ENCODE peak calls at places on chromosomes 3 and 15, in nine cellular contexts. X, S, Z, E, U, W, H, Y and I are unnamed samples.

GRCh38 chr15:63909819-63910437 is 76.2 kb upstream of the HERC1 start:
- DNase-seq in X (no peak), S (no peak), Z (no peak), E (no peak), U (peak), W (peak), H (no peak), Y (no peak), I (no peak)

GRCh38 chr3:124592658-124593441 is 137.4 kb upstream of the UMPS start:
- DNase-seq in X (no peak), S (peak), Z (no peak), E (peak), U (no peak), W (no peak), H (no peak), Y (peak), I (no peak)

GRCh38 chr15:93378547-93378946 is 289.5 kb upstream of the RGMA start:
- DNase-seq in X (no peak), S (no peak), Z (no peak), E (no peak), U (no peak), W (no peak), H (no peak), Y (no peak), I (no peak)

GRCh38 chr3:146970236-146970635 is 365.1 kb upstream of the PLSCR5 start:
- DNase-seq in X (no peak), S (no peak), Z (no peak), E (no peak), U (no peak), W (peak), H (no peak), Y (no peak), I (no peak)

GRCh38 chr15:64337761-64338160 is 18.2 kb downstream of the CSNK1G1 start:
- DNase-seq in X (no peak), S (no peak), Z (no peak), E (no peak), U (no peak), W (no peak), H (no peak), Y (no peak), I (no peak)

GRCh38 chr3:179933872-179934271 is 102.9 kb downstream of the PEX5L start:
- DNase-seq in X (no peak), S (no peak), Z (no peak), E (no peak), U (no peak), W (no peak), H (no peak), Y (no peak), I (no peak)

GRCh38 chr15:63236272-63236671 is 41.1 kb upstream of the APH1B start:
- DNase-seq in X (no peak), S (no peak), Z (no peak), E (no peak), U (no peak), W (peak), H (no peak), Y (no peak), I (no peak)

GRCh38 chr3:123951522-123952447 is 9.2 kb downstream of the CCDC14 start:
- DNase-seq in X (no peak), S (peak), Z (no peak), E (no peak), U (no peak), W (no peak), H (no peak), Y (no peak), I (no peak)

GRCh38 chr3:54733079-54733478 is 194.8 kb downstream of the LRTM1 start:
- DNase-seq in X (no peak), S (no peak), Z (no peak), E (no peak), U (no peak), W (no peak), H (no peak), Y (no peak), I (no peak)

GRCh38 chr15:35753486-35753885 is 207.5 kb upstream of the DPH6 start:
- DNase-seq in X (no peak), S (no peak), Z (no peak), E (no peak), U (no peak), W (peak), H (no peak), Y (no peak), I (no peak)

GRCh38 chr15:71639531-71639930 is 170.8 kb upstream of the NR2E3 start:
- DNase-seq in X (no peak), S (no peak), Z (no peak), E (no peak), U (no peak), W (no peak), H (no peak), Y (no peak), I (no peak)

GRCh38 chr15:92906563-92907081 is 6.5 kb downstream of the CHD2 start:
- DNase-seq in X (no peak), S (no peak), Z (no peak), E (no peak), U (no peak), W (peak), H (no peak), Y (peak), I (no peak)

GRCh38 chr3:69079269-69080159 is 651 bp downstream of the UBA3 start:
- DNase-seq in X (no peak), S (no peak), Z (no peak), E (peak), U (peak), W (no peak), H (peak), Y (peak), I (no peak)

GRCh38 chr15:90213123-90213817 is 12.1 kb downstream of the SEMA4B start:
- DNase-seq in X (no peak), S (peak), Z (no peak), E (no peak), U (peak), W (no peak), H (no peak), Y (peak), I (no peak)

GRCh38 chr15:90213818-90214204 is 12.7 kb downstream of the SEMA4B start:
- DNase-seq in X (no peak), S (no peak), Z (no peak), E (no peak), U (peak), W (no peak), H (no peak), Y (no peak), I (no peak)

GRCh38 chr15:90212221-90213079 is 11.3 kb downstream of the SEMA4B start:
- DNase-seq in X (no peak), S (peak), Z (no peak), E (no peak), U (no peak), W (no peak), H (no peak), Y (peak), I (no peak)

GRCh38 chr15:90211440-90212168 is 10.5 kb downstream of the SEMA4B start:
- DNase-seq in X (no peak), S (peak), Z (no peak), E (no peak), U (no peak), W (peak), H (no peak), Y (peak), I (no peak)

DNA sequence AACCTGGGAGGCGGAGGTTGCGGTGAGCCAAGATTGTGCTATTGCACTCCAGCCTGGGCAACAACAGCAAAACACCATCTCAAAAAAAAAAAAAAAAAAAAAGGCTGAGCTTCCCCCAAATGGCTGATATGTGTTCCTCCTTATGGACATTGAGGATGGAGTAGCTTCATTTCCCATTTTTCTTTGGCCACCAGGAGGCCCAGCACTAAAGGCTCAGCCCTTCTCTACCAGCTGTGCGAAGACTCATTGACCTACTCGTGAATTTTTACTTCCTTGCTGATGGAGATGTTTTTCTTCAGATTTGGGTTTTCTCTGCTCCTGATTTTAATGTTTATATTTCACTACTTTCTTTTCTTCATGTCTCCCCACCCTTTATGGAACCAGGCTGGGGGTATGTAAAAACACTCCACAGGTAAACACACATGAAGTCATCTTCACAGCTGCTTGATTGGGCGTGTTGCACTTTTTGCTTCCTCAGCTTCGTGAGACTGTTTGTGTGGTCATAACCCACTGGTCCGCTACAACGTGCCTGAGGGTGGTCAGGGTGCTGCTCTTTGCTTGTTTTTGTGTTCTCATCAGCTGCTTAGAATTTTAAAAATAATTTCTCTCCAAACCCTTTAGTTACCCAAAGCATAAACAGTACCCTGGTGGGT is 13.5 kb downstream of the SEMA4B start:
- DNase-seq in X (no peak), S (no peak), Z (no peak), E (no peak), U (no peak), W (no peak), H (no peak), Y (no peak), I (no peak)
- TF ChIP-seq CTCF in X (peak), S (no peak), Z (peak), E (peak), U (peak), W (peak), H (no peak), Y (peak), I (peak)

GRCh38 chr3:131658115-131658514 is 155.3 kb upstream of the MRPL3 start:
- DNase-seq in X (no peak), S (no peak), Z (no peak), E (no peak), U (no peak), W (peak), H (no peak), Y (no peak), I (no peak)
- TF ChIP-seq CTCF in X (no peak), S (no peak), Z (peak), E (no peak), U (no peak), W (peak), H (no peak), Y (no peak), I (no peak)

DNA sequence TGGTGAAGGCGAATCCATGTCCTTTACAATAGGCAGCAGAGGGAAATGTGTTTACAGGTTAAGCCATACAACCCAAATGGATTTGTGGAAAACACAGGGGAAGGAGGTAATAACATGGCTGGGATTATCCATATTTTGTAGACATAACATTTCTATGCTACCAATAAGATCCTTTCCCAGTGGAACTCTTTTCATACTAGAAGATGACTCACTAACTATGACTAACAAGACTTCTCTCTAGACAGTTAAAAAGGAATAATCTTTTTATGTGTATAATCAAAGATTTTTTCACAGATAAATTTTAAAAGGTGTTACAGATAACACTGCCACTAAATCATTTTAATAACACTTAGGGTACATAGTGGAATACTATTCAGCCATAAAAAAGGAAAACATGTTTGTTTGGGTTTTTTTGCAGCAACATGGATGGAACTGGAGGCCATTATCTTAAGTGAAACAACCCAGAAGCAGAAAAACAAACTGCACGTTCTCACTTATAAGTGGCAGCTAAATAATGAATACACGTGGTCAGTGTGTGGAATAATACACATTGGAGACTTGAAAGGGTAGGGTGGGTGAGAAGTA is 39.6 kb downstream of the VPS13C start:
- DNase-seq in X (no peak), S (no peak), Z (no peak), E (no peak), U (no peak), W (peak), H (no peak), Y (no peak), I (no peak)
- TF ChIP-seq CTCF in X (no peak), S (no peak), Z (no peak), E (no peak), U (no peak), W (no peak), H (no peak), Y (no peak), I (no peak)

GRCh38 chr3:87006844-87007439 is 16.0 kb upstream of the VGLL3 start:
- DNase-seq in X (no peak), S (no peak), Z (no peak), E (no peak), U (no peak), W (peak), H (no peak), Y (no peak), I (no peak)
- TF ChIP-seq CTCF in X (peak), S (no peak), Z (peak), E (peak), U (peak), W (peak), H (no peak), Y (no peak), I (peak)

DNA sequence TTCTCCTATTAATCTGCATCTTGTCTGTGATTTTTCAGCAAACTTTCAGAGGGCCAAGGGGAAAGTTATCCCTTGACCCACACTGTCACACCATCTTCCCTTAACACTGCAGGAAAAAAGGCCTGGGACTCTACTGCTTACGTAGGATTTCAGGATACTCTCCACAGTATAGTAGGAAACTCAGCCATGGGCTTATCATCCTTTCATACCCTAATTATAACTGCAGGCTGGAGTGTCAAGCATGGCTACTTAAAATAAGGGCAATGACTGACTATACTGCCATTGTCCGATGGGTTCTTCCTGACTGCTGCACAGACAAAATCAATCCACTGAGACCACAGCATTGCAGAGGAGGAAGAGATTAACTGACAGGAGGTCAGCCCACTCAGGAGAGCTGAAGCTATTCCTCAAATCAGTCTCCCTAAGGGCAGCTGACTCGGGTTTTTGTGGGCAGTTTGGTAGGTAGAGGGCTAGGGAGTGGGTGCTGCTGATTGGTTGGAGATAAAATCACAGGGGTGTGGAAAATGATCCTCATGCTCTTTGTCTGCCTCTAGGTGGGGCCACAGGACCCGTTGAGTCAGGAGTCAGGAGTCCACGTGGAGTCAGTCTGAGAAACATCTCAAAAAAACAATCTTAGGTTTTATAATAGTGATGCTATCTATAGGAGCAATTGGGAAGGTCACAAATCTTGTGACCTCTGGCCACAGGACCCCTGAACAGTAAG is 118.2 kb upstream of the STRIT1 start:
- DNase-seq in X (no peak), S (no peak), Z (no peak), E (no peak), U (no peak), W (peak), H (no peak), Y (peak), I (no peak)
- TF ChIP-seq CTCF in X (no peak), S (no peak), Z (no peak), E (no peak), U (no peak), W (peak), H (no peak), Y (peak), I (no peak)

GRCh38 chr3:156140196-156140595 is 19.8 kb downstream of the KCNAB1 start:
- DNase-seq in X (no peak), S (no peak), Z (no peak), E (no peak), U (no peak), W (no peak), H (no peak), Y (no peak), I (no peak)

GRCh38 chr3:156131241-156131640 is 10.9 kb downstream of the KCNAB1 start:
- DNase-seq in X (no peak), S (no peak), Z (no peak), E (no peak), U (no peak), W (no peak), H (no peak), Y (no peak), I (no peak)

GRCh38 chr3:156131799-156132198 is 11.4 kb downstream of the KCNAB1 start:
- DNase-seq in X (no peak), S (no peak), Z (no peak), E (no peak), U (no peak), W (no peak), H (no peak), Y (no peak), I (no peak)

GRCh38 chr3:156132313-156132712 is 11.9 kb downstream of the KCNAB1 start:
- DNase-seq in X (no peak), S (no peak), Z (no peak), E (no peak), U (no peak), W (no peak), H (no peak), Y (no peak), I (no peak)

DNA sequence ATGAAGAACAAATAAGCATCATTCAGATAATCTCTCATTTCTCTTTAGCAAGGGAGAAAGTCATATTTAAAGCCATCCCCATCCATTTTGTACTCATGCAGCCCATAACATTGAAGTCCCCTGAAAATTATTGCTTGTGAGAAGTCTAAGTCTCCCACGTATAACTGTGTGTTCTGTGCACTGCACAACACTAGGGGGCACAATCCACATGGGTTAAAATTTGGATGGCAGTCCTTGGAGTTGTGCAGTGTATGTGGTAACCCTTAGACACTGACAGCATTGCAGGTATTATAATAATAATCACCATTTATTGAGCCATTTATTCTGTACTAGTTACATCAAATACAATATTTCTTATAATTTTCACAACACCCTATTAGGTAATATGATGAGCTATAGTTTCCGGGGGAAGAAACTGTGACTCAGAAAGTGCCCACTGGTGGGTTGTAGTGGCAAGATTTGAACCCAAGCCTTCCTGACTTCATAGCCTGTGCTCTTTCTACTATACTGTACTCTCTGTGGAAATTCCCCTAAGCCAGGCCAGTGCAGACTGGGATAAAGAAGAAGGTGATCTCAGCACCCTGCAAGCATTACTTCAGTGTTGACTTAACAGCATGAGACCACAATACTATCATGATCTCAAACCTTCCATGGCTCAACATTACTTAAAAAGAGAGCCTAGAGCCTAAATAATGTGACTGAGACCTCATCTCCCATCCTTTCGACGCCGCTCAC is 15.7 kb downstream of the KCNAB1 start:
- DNase-seq in X (no peak), S (no peak), Z (no peak), E (no peak), U (no peak), W (peak), H (no peak), Y (peak), I (no peak)
- TF ChIP-seq CTCF in X (no peak), S (no peak), Z (no peak), E (no peak), U (peak), W (peak), H (no peak), Y (peak), I (peak)

GRCh38 chr3:63192248-63192647 is 85.9 kb upstream of the SYNPR start:
- DNase-seq in X (no peak), S (no peak), Z (no peak), E (no peak), U (peak), W (no peak), H (no peak), Y (peak), I (no peak)

GRCh38 chr3:63199606-63200005 is 78.5 kb upstream of the SYNPR start:
- DNase-seq in X (no peak), S (no peak), Z (no peak), E (no peak), U (no peak), W (no peak), H (no peak), Y (no peak), I (no peak)

GRCh38 chr3:63193647-63194046 is 84.5 kb upstream of the SYNPR start:
- DNase-seq in X (no peak), S (no peak), Z (no peak), E (no peak), U (no peak), W (peak), H (no peak), Y (peak), I (no peak)
- TF ChIP-seq CTCF in X (peak), S (no peak), Z (peak), E (peak), U (peak), W (peak), H (no peak), Y (peak), I (peak)

DNA sequence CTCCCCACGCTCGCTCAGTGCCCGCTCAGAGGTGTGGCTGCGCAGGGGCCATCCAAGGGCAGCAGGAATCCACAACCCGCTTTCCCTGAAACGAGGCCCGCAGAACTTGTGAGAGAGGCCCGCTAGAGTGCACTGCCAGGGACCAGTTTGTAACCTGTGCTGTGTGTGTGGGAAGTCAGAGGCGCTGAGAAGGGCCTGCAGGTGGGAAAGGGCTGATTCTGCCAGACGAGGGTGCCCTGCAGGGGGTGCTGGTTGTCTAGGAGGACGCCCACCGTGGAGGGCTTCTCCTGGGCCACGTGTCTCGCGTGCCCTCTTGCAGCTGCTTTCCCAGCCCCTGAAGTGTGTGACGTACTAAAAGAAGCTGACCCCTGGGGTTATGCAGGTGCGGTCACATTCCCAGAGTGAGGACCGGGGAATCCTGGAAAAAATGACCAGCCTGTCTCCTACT is 83.3 kb downstream of the C3orf70 start:
- DNase-seq in X (no peak), S (no peak), Z (no peak), E (no peak), U (peak), W (no peak), H (no peak), Y (no peak), I (no peak)
- TF ChIP-seq CTCF in X (no peak), S (no peak), Z (no peak), E (no peak), U (peak), W (no peak), H (no peak), Y (peak), I (peak)

GRCh38 chr3:197302696-197303341 is 4.4 kb upstream of the DLG1 start:
- DNase-seq in X (no peak), S (no peak), Z (no peak), E (no peak), U (no peak), W (peak), H (no peak), Y (no peak), I (no peak)
- TF ChIP-seq CTCF in X (no peak), S (no peak), Z (no peak), E (no peak), U (no peak), W (no peak), H (no peak), Y (no peak), I (no peak)